ENCODE peak calls at places on chromosomes 5 and 9, in ten cellular contexts. B is HFF-Myc; W is fibroblast of lung; L is nephron progenitor cell; X is neural crest cell; S is activated CD8-positive, alpha-beta T cell treated with anti-CD3 and anti-CD28 coated beads for 36 hours; C is GM12865; M is pancreas; I is astrocyte of the spinal cord; N is mammary epithelial cell. Q is an unnamed sample.
A peak's percentile ranks its signal among the peaks of the same experiment; 100 is the strongest.

GRCh38 chr5:169091396-169091980 is 209.5 kb downstream of the SLIT3 start:
- DNase-seq in B (no peak), W (no peak), L (no peak), X (no peak), S (no peak), C (no peak), M (no peak), I (no peak), N (no peak), Q (no peak)

GRCh38 chr9:72228282-72228681 is 79.0 kb downstream of the GDA start:
- DNase-seq in B (no peak), W (no peak), L (no peak), X (no peak), S (no peak), C (no peak), M (no peak), I (no peak), N (no peak), Q (no peak)

GRCh38 chr9:100581081-100581480 is 3.2 kb downstream of the CAVIN4 start:
- DNase-seq in B (no peak), W (no peak), L (no peak), X (no peak), S (no peak), C (no peak), M (no peak), I (no peak), N (no peak), Q (no peak)

GRCh38 chr5:82096249-82096648 is 124.4 kb downstream of the ATG10 start:
- DNase-seq in B (no peak), W (no peak), L (no peak), X (no peak), S (no peak), C (no peak), M (no peak), I (no peak), N (no peak), Q (no peak)

GRCh38 chr5:89282832-89283510 is 400.0 kb upstream of the MEF2C start:
- DNase-seq in B (no peak), W (peak; percentile 67), L (no peak), X (no peak), S (no peak), C (peak; percentile 28), M (no peak), I (peak; percentile 71), N (peak; percentile 90), Q (no peak)

GRCh38 chr5:160092960-160093701 is 26.1 kb downstream of the PWWP2A start:
- DNase-seq in B (no peak), W (no peak), L (no peak), X (no peak), S (no peak), C (peak; percentile 69), M (no peak), I (no peak), N (no peak), Q (no peak)

GRCh38 chr5:107329850-107330249 is 340.9 kb downstream of the EFNA5 start:
- DNase-seq in B (no peak), W (no peak), L (no peak), X (no peak), S (no peak), C (peak; percentile 13), M (no peak), I (no peak), N (no peak), Q (no peak)

GRCh38 chr9:76292246-76292645 is 102.0 kb downstream of the RFK start:
- DNase-seq in B (no peak), W (peak; percentile 35), L (no peak), X (no peak), S (no peak), C (no peak), M (no peak), I (no peak), N (no peak), Q (no peak)

GRCh38 chr9:136762915-136763648 is 1.2 kb downstream of the LCN15 start:
- DNase-seq in B (no peak), W (peak; percentile 20), L (peak; percentile 94), X (peak; percentile 54), S (peak; percentile 72), C (peak; percentile 68), M (no peak), I (no peak), N (no peak), Q (no peak)

GRCh38 chr5:10674096-10674495 is 86.9 kb downstream of the DAP start:
- DNase-seq in B (no peak), W (no peak), L (no peak), X (no peak), S (no peak), C (no peak), M (no peak), I (no peak), N (no peak), Q (no peak)

GRCh38 chr5:115378754-115379153 is 82.3 kb upstream of the CCDC112 start:
- DNase-seq in B (no peak), W (no peak), L (no peak), X (no peak), S (no peak), C (no peak), M (no peak), I (no peak), N (no peak), Q (no peak)

GRCh38 chr5:95334900-95335538 is 50.1 kb upstream of the MCTP1 start:
- DNase-seq in B (no peak), W (no peak), L (no peak), X (no peak), S (no peak), C (no peak), M (no peak), I (no peak), N (no peak), Q (no peak)
- TF ChIP-seq CTCF in B (no peak), W (no peak), L (no peak), X (no peak), S (peak; percentile 31), C (no peak), M (no peak), I (no peak), N (no peak), Q (no peak)

GRCh38 chr9:113322671-113323070 is 17.4 kb downstream of the WDR31 start:
- DNase-seq in B (no peak), W (no peak), L (no peak), X (no peak), S (no peak), C (no peak), M (no peak), I (no peak), N (no peak), Q (no peak)

GRCh38 chr9:113328045-113328782 is 11.9 kb downstream of the WDR31 start:
- DNase-seq in B (no peak), W (no peak), L (no peak), X (no peak), S (no peak), C (no peak), M (no peak), I (no peak), N (no peak), Q (no peak)

GRCh38 chr9:113331780-113332179 is 8.3 kb downstream of the WDR31 start:
- DNase-seq in B (no peak), W (no peak), L (no peak), X (no peak), S (no peak), C (no peak), M (no peak), I (no peak), N (no peak), Q (no peak)

GRCh38 chr9:113326230-113326629 is 13.8 kb downstream of the WDR31 start:
- DNase-seq in B (no peak), W (no peak), L (no peak), X (no peak), S (no peak), C (no peak), M (no peak), I (no peak), N (no peak), Q (no peak)
- TF ChIP-seq CTCF in B (no peak), W (no peak), L (no peak), X (no peak), S (peak; percentile 41), C (no peak), M (no peak), I (no peak), N (no peak), Q (no peak)

GRCh38 chr5:87831499-87831898 is 418.8 kb upstream of the CCNH start:
- DNase-seq in B (no peak), W (no peak), L (no peak), X (no peak), S (no peak), C (no peak), M (no peak), I (no peak), N (no peak), Q (no peak)

GRCh38 chr5:87836696-87837095 is 424.0 kb upstream of the CCNH start:
- DNase-seq in B (no peak), W (no peak), L (no peak), X (no peak), S (no peak), C (no peak), M (no peak), I (no peak), N (no peak), Q (no peak)
- TF ChIP-seq CTCF in B (no peak), W (no peak), L (no peak), X (no peak), S (no peak), C (no peak), M (no peak), I (no peak), N (no peak), Q (no peak)

DNA sequence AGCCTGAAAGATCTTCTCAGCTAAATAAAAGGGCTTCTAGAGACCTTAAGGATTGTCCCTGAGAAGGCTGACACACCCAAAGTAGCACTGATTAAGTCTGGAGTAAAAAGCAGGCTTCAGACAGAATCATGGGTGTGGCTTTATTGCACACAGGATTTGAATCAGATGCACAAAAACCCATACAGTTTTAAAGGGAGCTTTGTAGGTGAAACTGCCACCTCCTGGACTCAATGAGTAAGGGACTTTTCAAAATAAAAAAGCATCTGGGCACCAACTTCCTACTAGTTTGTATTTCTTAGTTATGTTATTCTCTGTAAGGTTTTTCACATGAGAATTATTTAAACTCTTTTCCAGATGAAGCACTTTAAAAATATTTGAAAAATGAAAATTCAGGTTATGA is 129.4 kb downstream of the EDIL3 start:
- DNase-seq in B (no peak), W (peak; percentile 63), L (no peak), X (no peak), S (no peak), C (peak; percentile 7), M (no peak), I (peak; percentile 53), N (peak; percentile 31), Q (no peak)
- TF ChIP-seq CTCF in B (peak; percentile 12), W (peak; percentile 31), L (peak; percentile 6), X (peak; percentile 52), S (no peak), C (no peak), M (no peak), I (peak; percentile 36), N (peak; percentile 30), Q (peak; percentile 49)